ENCODE peak calls at places on chromosome 6, in ten cellular contexts. I is cardiac muscle cell, Q is AG09309, R is AG10803, E is HFF-Myc, P is psoas muscle, V is colonic mucosa, Y is foreskin keratinocyte, Z is endothelial cell, C is heart left ventricle. B is an unnamed sample.

GRCh38 chr6:111342913-111343312 is 140.1 kb downstream of the REV3L start:
- DNase-seq in I (no peak), Q (no peak), R (no peak), E (no peak), P (no peak), V (no peak), Y (peak; percentile 18), Z (no peak), C (no peak), B (no peak)

GRCh38 chr6:97138581-97138980 is 144.4 kb downstream of the MMS22L start:
- DNase-seq in I (no peak), Q (no peak), R (no peak), E (no peak), P (no peak), V (no peak), Y (no peak), Z (no peak), C (no peak), B (no peak)

GRCh38 chr6:43733471-43734293 is 36.3 kb upstream of the VEGFA start:
- DNase-seq in I (no peak), Q (no peak), R (no peak), E (no peak), P (no peak), V (no peak), Y (peak; percentile 80), Z (no peak), C (no peak), B (no peak)

GRCh38 chr6:110856296-110856695 is 18.3 kb upstream of the AMD1 start:
- DNase-seq in I (no peak), Q (no peak), R (no peak), E (no peak), P (no peak), V (no peak), Y (no peak), Z (no peak), C (no peak), B (no peak)

GRCh38 chr6:26033942-26034354 is 53.3 kb upstream of the HFE start:
- DNase-seq in I (no peak), Q (no peak), R (no peak), E (no peak), P (peak; percentile 66), V (no peak), Y (no peak), Z (no peak), C (no peak), B (no peak)

GRCh38 chr6:158081657-158081935 is 86.5 kb downstream of the SERAC1 start:
- DNase-seq in I (no peak), Q (no peak), R (no peak), E (no peak), P (no peak), V (no peak), Y (no peak), Z (no peak), C (no peak), B (no peak)

GRCh38 chr6:142945446-142946180 is 637 bp upstream of the HIVEP2 start:
- DNase-seq in I (peak; percentile 81), Q (no peak), R (no peak), E (no peak), P (peak; percentile 83), V (peak; percentile 61), Y (no peak), Z (peak; percentile 58), C (peak; percentile 58), B (peak; percentile 56)

GRCh38 chr6:140434761-140435160 is 1060.3 kb upstream of the CITED2 start:
- DNase-seq in I (no peak), Q (peak; percentile 59), R (peak; percentile 68), E (no peak), P (no peak), V (no peak), Y (peak; percentile 88), Z (no peak), C (no peak), B (no peak)

GRCh38 chr6:163404825-163405265 is 9.7 kb upstream of the QKI start:
- DNase-seq in I (peak; percentile 35), Q (no peak), R (peak; percentile 70), E (no peak), P (peak; percentile 66), V (no peak), Y (no peak), Z (no peak), C (peak; percentile 62), B (no peak)
- TF ChIP-seq CTCF in I (no peak), Q (no peak), R (no peak), E (no peak), P (no peak), V (no peak), Y (no peak), Z (no peak), C (no peak), B (no peak)

DNA sequence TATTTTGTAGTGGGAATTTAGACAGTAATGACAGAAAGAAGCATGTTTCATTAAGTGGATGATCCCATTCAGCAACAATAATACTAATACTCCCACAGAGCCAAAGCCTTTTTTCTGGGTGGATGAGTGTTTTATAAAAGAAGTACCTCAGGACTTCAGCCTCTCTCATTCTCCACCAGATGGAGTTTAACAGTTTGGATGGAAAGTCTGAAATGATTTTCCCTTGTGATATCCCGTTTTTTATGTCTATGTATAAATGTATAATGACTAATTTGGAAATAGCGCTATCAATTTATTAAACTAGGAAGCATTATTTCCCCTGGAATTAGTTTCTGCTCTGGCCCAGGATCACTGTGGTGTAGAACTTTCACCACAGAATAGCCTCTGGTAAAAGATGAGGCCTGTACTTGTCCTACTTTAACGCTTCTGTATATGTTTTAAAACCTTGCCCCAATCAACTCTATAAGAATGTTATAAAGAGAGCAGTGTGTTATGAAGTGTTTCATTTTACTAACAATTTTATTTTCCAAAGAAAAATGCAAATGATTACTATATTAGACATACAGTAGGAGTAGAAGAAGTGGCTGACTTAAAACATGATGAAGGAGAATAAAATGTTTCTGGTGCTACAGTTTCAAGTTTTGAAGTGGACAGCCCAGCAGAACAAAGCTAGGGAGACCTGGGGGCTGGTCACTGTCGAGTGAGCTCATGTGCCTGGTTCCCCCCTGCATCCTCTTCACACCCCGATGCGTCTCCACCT is 135.6 kb downstream of the HIVEP1 start:
- DNase-seq in I (no peak), Q (no peak), R (peak; percentile 8), E (no peak), P (no peak), V (no peak), Y (no peak), Z (no peak), C (no peak), B (no peak)
- TF ChIP-seq CTCF in I (no peak), Q (peak; percentile 44), R (peak; percentile 38), E (peak; percentile 15), P (no peak), V (no peak), Y (peak; percentile 47), Z (no peak), C (no peak), B (no peak)

DNA sequence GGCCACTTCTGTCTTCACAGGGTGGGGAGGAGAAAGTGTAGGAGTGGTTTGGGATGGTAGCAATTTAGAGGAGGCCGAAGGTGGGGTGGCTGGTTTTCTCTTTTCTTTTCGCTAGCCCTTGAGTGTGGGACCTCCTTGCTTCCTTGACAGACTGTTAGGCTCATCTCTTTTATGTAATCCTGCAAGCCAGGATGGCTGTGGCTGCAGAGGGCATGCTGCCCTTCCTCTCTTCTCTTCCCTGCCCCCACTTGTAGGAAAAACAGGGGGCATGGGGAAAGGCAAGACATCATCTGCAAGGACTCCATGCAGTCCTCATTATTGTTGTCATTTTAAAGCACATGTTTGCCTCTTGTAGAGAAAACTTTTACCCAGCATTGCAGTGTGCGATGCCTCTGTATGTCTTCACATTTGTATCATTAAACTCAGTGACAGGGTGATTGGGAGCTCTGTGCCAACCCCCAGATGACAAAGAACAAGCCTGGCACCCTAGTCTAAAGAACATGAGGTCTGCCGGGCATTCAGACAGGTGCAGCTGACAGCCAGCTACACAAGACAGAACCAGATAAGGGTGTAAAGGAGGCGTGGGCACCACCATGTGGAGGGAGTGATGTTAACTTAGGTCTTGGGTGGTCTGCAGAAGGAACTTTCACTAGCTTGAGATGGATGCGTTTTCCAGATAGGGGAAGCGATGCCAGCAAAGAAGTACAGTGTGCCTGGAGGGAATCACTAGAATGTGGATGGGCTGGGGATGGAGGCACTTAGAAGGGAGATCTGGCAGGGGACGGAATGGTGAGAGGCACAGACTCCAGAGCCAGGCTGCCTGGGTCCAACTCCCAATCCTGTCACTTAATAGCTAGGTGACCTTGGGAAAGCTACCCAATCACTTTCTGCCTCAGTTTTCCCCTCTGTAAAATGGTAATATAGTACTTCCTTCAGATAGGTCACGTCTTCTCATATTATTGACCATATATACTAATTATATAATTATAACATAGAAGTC is 207.6 kb downstream of the TBC1D7 start:
- DNase-seq in I (peak; percentile 38), Q (no peak), R (no peak), E (no peak), P (no peak), V (no peak), Y (no peak), Z (peak; percentile 9), C (peak; percentile 76), B (no peak)
- TF ChIP-seq CTCF in I (no peak), Q (no peak), R (peak; percentile 8), E (peak; percentile 11), P (no peak), V (no peak), Y (no peak), Z (no peak), C (no peak), B (no peak)

GRCh38 chr6:117169781-117170281 is 95.5 kb upstream of the VGLL2 start:
- DNase-seq in I (no peak), Q (no peak), R (no peak), E (no peak), P (no peak), V (no peak), Y (peak; percentile 47), Z (no peak), C (no peak), B (no peak)

GRCh38 chr6:117169060-117169635 is 96.2 kb upstream of the VGLL2 start:
- DNase-seq in I (no peak), Q (no peak), R (no peak), E (no peak), P (no peak), V (no peak), Y (peak; percentile 46), Z (no peak), C (peak; percentile 22), B (no peak)

GRCh38 chr6:117165921-117166499 is 99.3 kb upstream of the VGLL2 start:
- DNase-seq in I (no peak), Q (no peak), R (no peak), E (no peak), P (no peak), V (no peak), Y (peak; percentile 54), Z (no peak), C (no peak), B (no peak)

GRCh38 chr6:117168296-117169059 is 96.9 kb upstream of the VGLL2 start:
- DNase-seq in I (no peak), Q (no peak), R (no peak), E (no peak), P (no peak), V (no peak), Y (no peak), Z (no peak), C (peak; percentile 21), B (no peak)

DNA sequence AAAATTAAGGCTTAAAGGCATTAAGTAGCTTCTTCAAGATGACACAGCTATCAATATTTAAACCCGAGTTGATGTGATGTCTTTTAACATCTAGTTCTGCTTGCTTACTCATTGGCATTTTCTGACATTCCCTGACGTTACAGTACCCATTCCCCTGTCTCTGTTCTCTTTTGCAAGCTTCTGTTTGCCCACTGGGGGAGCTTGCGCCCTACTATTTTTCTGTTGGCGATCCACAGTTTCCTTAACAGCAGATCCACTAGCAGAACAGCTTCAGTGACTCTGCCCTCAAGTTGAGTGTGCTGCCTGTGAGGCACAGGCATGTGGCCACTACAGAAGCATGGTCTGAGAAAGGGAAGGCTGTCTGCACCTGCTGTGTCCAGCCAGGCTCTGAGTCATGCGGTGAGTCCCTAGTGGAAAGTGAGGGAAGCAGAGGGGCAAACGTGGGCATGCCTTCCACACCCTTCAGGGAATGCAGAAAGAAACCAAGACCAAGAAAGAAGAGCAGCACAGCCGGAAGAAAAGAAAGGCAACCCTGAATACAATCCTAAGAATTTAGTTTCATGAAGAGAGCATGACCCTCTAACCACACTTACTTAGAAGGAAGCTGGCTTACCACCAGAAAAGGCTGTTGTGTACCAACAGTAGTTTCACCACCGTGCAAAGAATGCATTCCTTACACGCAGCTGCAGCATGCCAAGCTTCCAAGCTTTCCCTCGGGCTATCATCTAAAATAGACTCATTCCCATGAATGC is 97.7 kb upstream of the VGLL2 start:
- DNase-seq in I (no peak), Q (no peak), R (peak; percentile 50), E (no peak), P (peak; percentile 61), V (no peak), Y (peak; percentile 100), Z (no peak), C (peak; percentile 14), B (no peak)
- TF ChIP-seq CTCF in I (no peak), Q (no peak), R (no peak), E (no peak), P (no peak), V (no peak), Y (peak; percentile 55), Z (no peak), C (no peak), B (no peak)